ENCODE peak calls at places on chromosome 11, in nine cellular contexts. One of them, this sample, is unnamed.
A peak's percentile ranks its signal among the peaks of the same experiment; 100 is the strongest.

GRCh38 chr11:1939006-1939626 is 8.0 kb upstream of the MRPL23 start:
- DNase-seq in heart right ventricle: no peak
- DNase-seq in fibroblast of the aortic adventitia: no peak
- DNase-seq in foreskin fibroblast: peak; percentile 49
- DNase-seq in AG09309: no peak
- DNase-seq in transverse colon: no peak
- DNase-seq in epithelial cell of proximal tubule: no peak
- DNase-seq in heart left ventricle: peak; percentile 47
- DNase-seq in AG10803: no peak
- DNase-seq in this sample: peak; percentile 42

GRCh38 chr11:122671270-122671906 is 15.9 kb downstream of the UBASH3B start:
- DNase-seq in heart right ventricle: peak; percentile 40
- DNase-seq in fibroblast of the aortic adventitia: no peak
- DNase-seq in foreskin fibroblast: peak; percentile 71
- DNase-seq in AG09309: no peak
- DNase-seq in transverse colon: no peak
- DNase-seq in epithelial cell of proximal tubule: no peak
- DNase-seq in heart left ventricle: no peak
- DNase-seq in AG10803: peak; percentile 74
- DNase-seq in this sample: no peak

GRCh38 chr11:99244613-99245012 is 223.9 kb downstream of the CNTN5 start:
- DNase-seq in heart right ventricle: no peak
- DNase-seq in fibroblast of the aortic adventitia: no peak
- DNase-seq in foreskin fibroblast: no peak
- DNase-seq in AG09309: no peak
- DNase-seq in transverse colon: no peak
- DNase-seq in epithelial cell of proximal tubule: no peak
- DNase-seq in heart left ventricle: no peak
- DNase-seq in AG10803: no peak
- DNase-seq in this sample: no peak

GRCh38 chr11:2582436-2582931 is 117.3 kb downstream of the KCNQ1OT1 start:
- DNase-seq in heart right ventricle: no peak
- DNase-seq in fibroblast of the aortic adventitia: no peak
- DNase-seq in foreskin fibroblast: no peak
- DNase-seq in AG09309: no peak
- DNase-seq in transverse colon: no peak
- DNase-seq in epithelial cell of proximal tubule: no peak
- DNase-seq in heart left ventricle: peak; percentile 64
- DNase-seq in AG10803: no peak
- DNase-seq in this sample: peak; percentile 62

GRCh38 chr11:10923886-10924285 is 66.0 kb upstream of the ZBED5 start:
- DNase-seq in heart right ventricle: no peak
- DNase-seq in fibroblast of the aortic adventitia: no peak
- DNase-seq in foreskin fibroblast: no peak
- DNase-seq in AG09309: no peak
- DNase-seq in transverse colon: no peak
- DNase-seq in epithelial cell of proximal tubule: no peak
- DNase-seq in heart left ventricle: no peak
- DNase-seq in AG10803: no peak
- DNase-seq in this sample: no peak

GRCh38 chr11:65810046-65810868 is 23.4 kb downstream of the OVOL1 start:
- DNase-seq in heart right ventricle: no peak
- DNase-seq in fibroblast of the aortic adventitia: no peak
- DNase-seq in foreskin fibroblast: no peak
- DNase-seq in AG09309: no peak
- DNase-seq in transverse colon: no peak
- DNase-seq in epithelial cell of proximal tubule: no peak
- DNase-seq in heart left ventricle: no peak
- DNase-seq in AG10803: no peak
- DNase-seq in this sample: no peak

GRCh38 chr11:67056640-67057409 is at the start of gene RHOD:
- DNase-seq in heart right ventricle: no peak
- DNase-seq in fibroblast of the aortic adventitia: no peak
- DNase-seq in foreskin fibroblast: peak; percentile 68
- DNase-seq in AG09309: no peak
- DNase-seq in transverse colon: peak; percentile 79
- DNase-seq in epithelial cell of proximal tubule: no peak
- DNase-seq in heart left ventricle: no peak
- DNase-seq in AG10803: peak; percentile 29
- DNase-seq in this sample: peak; percentile 88

GRCh38 chr11:15309296-15309695 is 194.6 kb downstream of the INSC start:
- DNase-seq in heart right ventricle: no peak
- DNase-seq in fibroblast of the aortic adventitia: no peak
- DNase-seq in foreskin fibroblast: peak; percentile 1
- DNase-seq in AG09309: no peak
- DNase-seq in transverse colon: no peak
- DNase-seq in epithelial cell of proximal tubule: no peak
- DNase-seq in heart left ventricle: no peak
- DNase-seq in AG10803: peak; percentile 0
- DNase-seq in this sample: no peak

GRCh38 chr11:15327786-15328231 is 213.1 kb downstream of the INSC start:
- DNase-seq in heart right ventricle: peak; percentile 50
- DNase-seq in fibroblast of the aortic adventitia: peak; percentile 27
- DNase-seq in foreskin fibroblast: peak; percentile 10
- DNase-seq in AG09309: no peak
- DNase-seq in transverse colon: peak; percentile 50
- DNase-seq in epithelial cell of proximal tubule: no peak
- DNase-seq in heart left ventricle: peak; percentile 64
- DNase-seq in AG10803: peak; percentile 3
- DNase-seq in this sample: no peak

GRCh38 chr11:96748639-96749370 is 359.0 kb downstream of the JRKL start:
- DNase-seq in heart right ventricle: no peak
- DNase-seq in fibroblast of the aortic adventitia: peak; percentile 65
- DNase-seq in foreskin fibroblast: peak; percentile 55
- DNase-seq in AG09309: peak; percentile 51
- DNase-seq in transverse colon: no peak
- DNase-seq in epithelial cell of proximal tubule: no peak
- DNase-seq in heart left ventricle: no peak
- DNase-seq in AG10803: peak; percentile 58
- DNase-seq in this sample: no peak

GRCh38 chr11:100434821-100435641 is 252.1 kb upstream of the ARHGAP42 start:
- DNase-seq in heart right ventricle: no peak
- DNase-seq in fibroblast of the aortic adventitia: no peak
- DNase-seq in foreskin fibroblast: no peak
- DNase-seq in AG09309: no peak
- DNase-seq in transverse colon: no peak
- DNase-seq in epithelial cell of proximal tubule: no peak
- DNase-seq in heart left ventricle: peak; percentile 40
- DNase-seq in AG10803: no peak
- DNase-seq in this sample: peak; percentile 21

GRCh38 chr11:12599408-12600143 is 74.6 kb upstream of the TEAD1 start:
- DNase-seq in heart right ventricle: peak; percentile 22
- DNase-seq in fibroblast of the aortic adventitia: no peak
- DNase-seq in foreskin fibroblast: peak; percentile 13
- DNase-seq in AG09309: no peak
- DNase-seq in transverse colon: peak; percentile 24
- DNase-seq in epithelial cell of proximal tubule: no peak
- DNase-seq in heart left ventricle: peak; percentile 76
- DNase-seq in AG10803: no peak
- DNase-seq in this sample: peak; percentile 93

GRCh38 chr11:125600663-125601062 is 8.0 kb downstream of the STT3A start:
- DNase-seq in heart right ventricle: no peak
- DNase-seq in fibroblast of the aortic adventitia: no peak
- DNase-seq in foreskin fibroblast: no peak
- DNase-seq in AG09309: no peak
- DNase-seq in transverse colon: no peak
- DNase-seq in epithelial cell of proximal tubule: no peak
- DNase-seq in heart left ventricle: no peak
- DNase-seq in AG10803: no peak
- DNase-seq in this sample: no peak

GRCh38 chr11:11389238-11389637 is 36.2 kb upstream of the CSNK2A3 start:
- DNase-seq in heart right ventricle: no peak
- DNase-seq in fibroblast of the aortic adventitia: no peak
- DNase-seq in foreskin fibroblast: peak; percentile 47
- DNase-seq in AG09309: no peak
- DNase-seq in transverse colon: peak; percentile 79
- DNase-seq in epithelial cell of proximal tubule: no peak
- DNase-seq in heart left ventricle: no peak
- DNase-seq in AG10803: no peak
- DNase-seq in this sample: no peak

DNA sequence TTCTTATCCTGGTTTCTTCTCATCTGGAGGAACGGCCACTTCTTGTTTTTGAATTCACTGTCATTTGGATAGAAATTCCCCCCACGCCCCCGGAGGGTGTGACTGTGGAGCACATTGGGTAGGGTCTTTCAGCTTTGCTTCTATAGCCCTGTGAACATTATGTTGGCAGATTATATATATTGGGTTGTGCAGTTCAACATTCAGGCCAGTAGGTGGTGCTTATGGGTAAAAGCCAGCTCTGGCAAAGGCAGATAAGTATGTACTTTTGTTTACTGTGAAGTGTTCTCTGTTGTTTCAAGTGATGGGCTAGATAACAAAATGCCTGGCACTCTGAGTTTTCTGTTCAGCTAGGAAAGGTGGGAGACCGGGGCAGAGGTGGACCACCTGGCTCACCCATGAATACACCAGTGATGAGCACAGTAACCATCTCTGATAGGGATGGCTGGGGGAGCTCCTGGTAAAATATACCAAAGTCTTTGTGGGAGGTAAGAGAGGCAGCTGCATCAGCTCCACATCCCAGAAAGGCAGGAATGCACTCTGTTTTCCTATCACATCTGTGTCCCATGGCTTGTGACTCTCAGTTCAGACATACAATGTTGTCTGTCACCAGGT is 1348.2 kb upstream of the RAG2 start:
- DNase-seq in heart right ventricle: no peak
- DNase-seq in fibroblast of the aortic adventitia: peak; percentile 41
- DNase-seq in foreskin fibroblast: peak; percentile 57
- DNase-seq in AG09309: no peak
- DNase-seq in transverse colon: peak; percentile 12
- DNase-seq in epithelial cell of proximal tubule: peak; percentile 3
- DNase-seq in heart left ventricle: no peak
- DNase-seq in AG10803: peak; percentile 5
- DNase-seq in this sample: no peak
- TF ChIP-seq CTCF in heart right ventricle: peak; percentile 56
- TF ChIP-seq CTCF in fibroblast of the aortic adventitia: peak; percentile 57
- TF ChIP-seq CTCF in foreskin fibroblast: peak; percentile 62
- TF ChIP-seq CTCF in AG09309: peak; percentile 58
- TF ChIP-seq CTCF in transverse colon: peak; percentile 53
- TF ChIP-seq CTCF in epithelial cell of proximal tubule: peak; percentile 79
- TF ChIP-seq CTCF in heart left ventricle: peak; percentile 63
- TF ChIP-seq CTCF in AG10803: peak; percentile 57
- TF ChIP-seq CTCF in this sample: peak; percentile 67

GRCh38 chr11:30018443-30018842 is 1.6 kb upstream of the KCNA4 start:
- DNase-seq in heart right ventricle: no peak
- DNase-seq in fibroblast of the aortic adventitia: no peak
- DNase-seq in foreskin fibroblast: no peak
- DNase-seq in AG09309: no peak
- DNase-seq in transverse colon: no peak
- DNase-seq in epithelial cell of proximal tubule: no peak
- DNase-seq in heart left ventricle: peak; percentile 38
- DNase-seq in AG10803: no peak
- DNase-seq in this sample: no peak

GRCh38 chr11:30017467-30017895 is 651 bp upstream of the KCNA4 start:
- DNase-seq in heart right ventricle: no peak
- DNase-seq in fibroblast of the aortic adventitia: no peak
- DNase-seq in foreskin fibroblast: no peak
- DNase-seq in AG09309: no peak
- DNase-seq in transverse colon: no peak
- DNase-seq in epithelial cell of proximal tubule: no peak
- DNase-seq in heart left ventricle: peak; percentile 28
- DNase-seq in AG10803: no peak
- DNase-seq in this sample: no peak

GRCh38 chr11:30015725-30016449 is 943 bp downstream of the KCNA4 start:
- DNase-seq in heart right ventricle: no peak
- DNase-seq in fibroblast of the aortic adventitia: no peak
- DNase-seq in foreskin fibroblast: no peak
- DNase-seq in AG09309: no peak
- DNase-seq in transverse colon: no peak
- DNase-seq in epithelial cell of proximal tubule: no peak
- DNase-seq in heart left ventricle: peak; percentile 33
- DNase-seq in AG10803: no peak
- DNase-seq in this sample: no peak

GRCh38 chr11:30019481-30019880 is 2.7 kb upstream of the KCNA4 start:
- DNase-seq in heart right ventricle: no peak
- DNase-seq in fibroblast of the aortic adventitia: no peak
- DNase-seq in foreskin fibroblast: no peak
- DNase-seq in AG09309: no peak
- DNase-seq in transverse colon: no peak
- DNase-seq in epithelial cell of proximal tubule: no peak
- DNase-seq in heart left ventricle: no peak
- DNase-seq in AG10803: no peak
- DNase-seq in this sample: no peak

GRCh38 chr11:30016588-30017363 is at the start of gene KCNA4:
- DNase-seq in heart right ventricle: peak; percentile 13
- DNase-seq in fibroblast of the aortic adventitia: no peak
- DNase-seq in foreskin fibroblast: no peak
- DNase-seq in AG09309: no peak
- DNase-seq in transverse colon: no peak
- DNase-seq in epithelial cell of proximal tubule: no peak
- DNase-seq in heart left ventricle: peak; percentile 64
- DNase-seq in AG10803: peak; percentile 0
- DNase-seq in this sample: peak; percentile 68
- TF ChIP-seq CTCF in heart right ventricle: peak; percentile 53
- TF ChIP-seq CTCF in fibroblast of the aortic adventitia: no peak
- TF ChIP-seq CTCF in foreskin fibroblast: no peak
- TF ChIP-seq CTCF in AG09309: no peak
- TF ChIP-seq CTCF in transverse colon: no peak
- TF ChIP-seq CTCF in epithelial cell of proximal tubule: no peak
- TF ChIP-seq CTCF in heart left ventricle: peak; percentile 51
- TF ChIP-seq CTCF in AG10803: no peak
- TF ChIP-seq CTCF in this sample: peak; percentile 26

GRCh38 chr11:61657566-61657965 is 22.6 kb upstream of the DAGLA start:
- DNase-seq in heart right ventricle: no peak
- DNase-seq in fibroblast of the aortic adventitia: no peak
- DNase-seq in foreskin fibroblast: no peak
- DNase-seq in AG09309: no peak
- DNase-seq in transverse colon: no peak
- DNase-seq in epithelial cell of proximal tubule: no peak
- DNase-seq in heart left ventricle: no peak
- DNase-seq in AG10803: no peak
- DNase-seq in this sample: no peak

GRCh38 chr11:61656347-61657077 is 23.7 kb upstream of the DAGLA start:
- DNase-seq in heart right ventricle: no peak
- DNase-seq in fibroblast of the aortic adventitia: no peak
- DNase-seq in foreskin fibroblast: no peak
- DNase-seq in AG09309: no peak
- DNase-seq in transverse colon: no peak
- DNase-seq in epithelial cell of proximal tubule: no peak
- DNase-seq in heart left ventricle: no peak
- DNase-seq in AG10803: no peak
- DNase-seq in this sample: no peak

GRCh38 chr11:61654397-61654829 is 25.8 kb upstream of the DAGLA start:
- DNase-seq in heart right ventricle: peak; percentile 76
- DNase-seq in fibroblast of the aortic adventitia: no peak
- DNase-seq in foreskin fibroblast: no peak
- DNase-seq in AG09309: no peak
- DNase-seq in transverse colon: peak; percentile 53
- DNase-seq in epithelial cell of proximal tubule: no peak
- DNase-seq in heart left ventricle: peak; percentile 71
- DNase-seq in AG10803: no peak
- DNase-seq in this sample: no peak

GRCh38 chr11:61659413-61660196 is 20.6 kb upstream of the DAGLA start:
- DNase-seq in heart right ventricle: no peak
- DNase-seq in fibroblast of the aortic adventitia: no peak
- DNase-seq in foreskin fibroblast: no peak
- DNase-seq in AG09309: no peak
- DNase-seq in transverse colon: no peak
- DNase-seq in epithelial cell of proximal tubule: no peak
- DNase-seq in heart left ventricle: no peak
- DNase-seq in AG10803: no peak
- DNase-seq in this sample: no peak
- TF ChIP-seq CTCF in heart right ventricle: no peak
- TF ChIP-seq CTCF in fibroblast of the aortic adventitia: no peak
- TF ChIP-seq CTCF in foreskin fibroblast: no peak
- TF ChIP-seq CTCF in AG09309: no peak
- TF ChIP-seq CTCF in transverse colon: no peak
- TF ChIP-seq CTCF in epithelial cell of proximal tubule: peak; percentile 31
- TF ChIP-seq CTCF in heart left ventricle: peak; percentile 15
- TF ChIP-seq CTCF in AG10803: no peak
- TF ChIP-seq CTCF in this sample: no peak

GRCh38 chr11:38323961-38324761 is 1726.1 kb upstream of the RAG2 start:
- DNase-seq in heart right ventricle: no peak
- DNase-seq in fibroblast of the aortic adventitia: no peak
- DNase-seq in foreskin fibroblast: no peak
- DNase-seq in AG09309: no peak
- DNase-seq in transverse colon: no peak
- DNase-seq in epithelial cell of proximal tubule: no peak
- DNase-seq in heart left ventricle: no peak
- DNase-seq in AG10803: no peak
- DNase-seq in this sample: no peak
- TF ChIP-seq CTCF in heart right ventricle: no peak
- TF ChIP-seq CTCF in fibroblast of the aortic adventitia: no peak
- TF ChIP-seq CTCF in foreskin fibroblast: no peak
- TF ChIP-seq CTCF in AG09309: no peak
- TF ChIP-seq CTCF in transverse colon: no peak
- TF ChIP-seq CTCF in epithelial cell of proximal tubule: no peak
- TF ChIP-seq CTCF in heart left ventricle: no peak
- TF ChIP-seq CTCF in AG10803: no peak
- TF ChIP-seq CTCF in this sample: no peak